ENCODE peak calls at places on chromosomes 4 and X, in four cellular contexts. M is upper lobe of right lung, K is cardiac muscle cell, B is SK-N-SH. V is an unnamed sample.

GRCh38 chr4:145107126-145107525 is 9.0 kb downstream of the ABCE1 start:
- DNase-seq in K (no peak), M (no peak), B (no peak), V (no peak)

GRCh38 chr4:79466621-79467020 is 58.6 kb upstream of the GK2 start:
- DNase-seq in B (no peak), M (no peak), K (no peak), V (no peak)

GRCh38 chr4:154595807-154596206 is 5.3 kb upstream of the FGA start:
- DNase-seq in K (no peak), B (no peak), M (no peak), V (no peak)

GRCh38 chr4:73718375-73719373 is 21.7 kb upstream of the CXCL8 start:
- DNase-seq in B (no peak), M (no peak), K (no peak), V (no peak)

GRCh38 chrX:71366674-71367256 is 608 bp downstream of the TAF1 start:
- DNase-seq in M (peak; percentile 65), B (peak; percentile 44), K (peak; percentile 13), V (no peak)

GRCh38 chr4:5366421-5366820 is 315.1 kb downstream of the STK32B start:
- DNase-seq in B (no peak), K (no peak), M (no peak), V (no peak)

GRCh38 chr4:181479145-181479544 is 764.1 kb upstream of the TENM3 start:
- DNase-seq in K (no peak), M (no peak), B (no peak), V (no peak)

GRCh38 chrX:85244411-85245210 is 820 bp downstream of the ZNF711 start:
- DNase-seq in M (peak; percentile 46), B (peak; percentile 60), K (peak; percentile 54), V (peak; percentile 45)

GRCh38 chr4:166143227-166143626 is 270.2 kb downstream of the TLL1 start:
- DNase-seq in B (no peak), K (no peak), M (no peak), V (no peak)

GRCh38 chr4:26748805-26749204 is 111.8 kb upstream of the STIM2 start:
- DNase-seq in M (no peak), K (no peak), B (no peak), V (no peak)

GRCh38 chr4:5435823-5436222 is 272.5 kb downstream of the EVC2 start:
- DNase-seq in M (no peak), K (no peak), B (no peak), V (no peak)

GRCh38 chr4:74433541-74434172 is 11.3 kb upstream of the AREG start:
- DNase-seq in K (no peak), M (no peak), B (peak; percentile 8), V (no peak)

GRCh38 chr4:141102367-141102766 is 30.9 kb downstream of the RNF150 start:
- DNase-seq in B (peak; percentile 58), M (no peak), K (no peak), V (no peak)

GRCh38 chrX:27446423-27446822 is 16.7 kb downstream of the PPP4R3C start:
- DNase-seq in M (no peak), K (no peak), B (no peak), V (no peak)

GRCh38 chr4:38456096-38456495 is 207.9 kb upstream of the KLF3 start:
- DNase-seq in M (no peak), K (no peak), B (no peak), V (no peak)

GRCh38 chr4:139582044-139582443 is 26.0 kb upstream of the SETD7 start:
- DNase-seq in M (no peak), K (no peak), B (no peak), V (no peak)

GRCh38 chr4:138239496-138239895 is 2.7 kb downstream of the SLC7A11 start:
- DNase-seq in B (no peak), M (no peak), K (no peak), V (no peak)

GRCh38 chr4:183182873-183183725 is 84.0 kb downstream of the WWC2 start:
- DNase-seq in B (no peak), M (no peak), K (peak; percentile 33), V (no peak)

GRCh38 chr4:159144112-159144694 is 41.3 kb downstream of the RAPGEF2 start:
- DNase-seq in K (no peak), M (no peak), B (no peak), V (no peak)

GRCh38 chr4:31674313-31674947 is 954.3 kb downstream of the PCDH7 start:
- DNase-seq in B (peak; percentile 26), K (peak; percentile 32), M (no peak), V (no peak)

GRCh38 chr4:57265831-57266582 is 155.8 kb upstream of the IGFBP7 start:
- DNase-seq in M (no peak), K (peak; percentile 58), B (no peak), V (no peak)

GRCh38 chr4:172143605-172144314 is 330.6 kb downstream of the GALNTL6 start:
- DNase-seq in M (no peak), K (no peak), B (peak; percentile 55), V (no peak)

GRCh38 chr4:188722911-188723310 is 583.7 kb downstream of the TRIML1 start:
- DNase-seq in K (no peak), M (no peak), B (no peak), V (no peak)

GRCh38 chrX:10045327-10046000 is 78.3 kb downstream of the CLDN34 start:
- DNase-seq in K (no peak), M (no peak), B (no peak), V (no peak)

GRCh38 chr4:184826315-184827266 is 823 bp upstream of the ACSL1 start:
- DNase-seq in M (no peak), B (no peak), K (peak; percentile 40), V (peak; percentile 53)

DNA sequence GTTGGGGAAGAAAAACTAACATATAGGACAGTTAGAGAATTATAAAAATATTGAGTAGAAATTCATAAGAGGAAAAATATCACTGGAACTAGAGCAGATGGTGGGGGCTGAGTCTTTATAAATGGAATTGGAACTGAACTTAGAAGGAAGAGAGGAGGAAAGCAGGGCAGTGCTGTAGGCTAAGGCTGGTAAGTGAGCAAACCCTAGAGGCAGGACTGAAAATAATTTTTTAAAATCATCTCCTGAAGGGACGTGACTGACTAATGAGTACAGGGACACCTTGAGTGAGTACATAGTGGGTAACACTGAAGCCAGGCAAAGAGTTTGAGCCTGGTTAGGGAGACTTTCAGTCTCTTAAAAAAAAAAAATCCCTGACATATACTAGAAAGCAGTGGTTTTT is 63.3 kb downstream of the GALNT7 start:
- DNase-seq in B (no peak), K (no peak), M (no peak), V (no peak)
- TF ChIP-seq CTCF in B (peak; percentile 43), K (peak; percentile 41), M (peak; percentile 22), V (no peak)

GRCh38 chrX:125952973-125953372 is 213.1 kb downstream of the DCAF12L2 start:
- DNase-seq in B (no peak), M (no peak), K (no peak), V (no peak)

GRCh38 chrX:125953769-125954168 is 212.3 kb downstream of the DCAF12L2 start:
- DNase-seq in M (no peak), B (no peak), K (no peak), V (no peak)
- TF ChIP-seq CTCF in M (no peak), B (no peak), K (no peak), V (no peak)

GRCh38 chr4:3421470-3421869 is 20.3 kb upstream of the HGFAC start:
- DNase-seq in K (peak; percentile 55), M (peak; percentile 52), B (no peak), V (no peak)

GRCh38 chr4:3420956-3421355 is 20.8 kb upstream of the HGFAC start:
- DNase-seq in B (no peak), K (no peak), M (peak; percentile 38), V (no peak)

GRCh38 chr4:3420606-3420955 is 21.2 kb upstream of the HGFAC start:
- DNase-seq in B (no peak), M (peak; percentile 56), K (no peak), V (no peak)

GRCh38 chr4:3418029-3418762 is 23.6 kb upstream of the HGFAC start:
- DNase-seq in M (peak; percentile 52), B (no peak), K (no peak), V (no peak)

GRCh38 chr4:3419836-3420605 is 21.7 kb upstream of the HGFAC start:
- DNase-seq in K (no peak), B (no peak), M (no peak), V (no peak)
- TF ChIP-seq CTCF in K (no peak), B (no peak), M (no peak), V (no peak)

GRCh38 chrX:30504309-30504708 is 73.3 kb downstream of the TASL start:
- DNase-seq in K (peak; percentile 54), M (no peak), B (peak; percentile 8), V (no peak)
- TF ChIP-seq CTCF in K (peak; percentile 25), M (peak; percentile 38), B (peak; percentile 75), V (peak; percentile 78)

DNA sequence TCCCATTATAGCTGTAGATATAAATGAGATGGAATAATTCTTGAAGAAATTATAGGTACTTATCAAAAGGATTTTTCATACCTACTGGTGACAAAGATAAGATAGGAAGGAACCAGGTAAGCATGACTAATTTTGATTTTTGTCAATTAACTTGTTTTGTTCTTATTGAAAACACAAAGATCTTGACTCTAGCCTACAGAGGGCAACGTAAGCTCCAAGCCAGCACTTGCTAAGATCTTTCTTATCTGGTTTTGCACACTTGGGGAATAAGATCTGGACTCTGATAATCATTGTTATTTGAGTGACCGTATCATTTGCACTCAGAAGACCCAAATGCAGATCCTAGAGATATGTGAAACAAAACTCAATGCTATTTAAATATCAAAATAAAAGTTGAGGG is 223.4 kb downstream of the VEGFC start:
- DNase-seq in K (no peak), M (no peak), B (no peak), V (no peak)
- TF ChIP-seq CTCF in K (peak; percentile 9), M (no peak), B (peak; percentile 16), V (no peak)

GRCh38 chr4:102826890-102827673 is at the start of gene UBE2D3:
- DNase-seq in B (peak; percentile 78), M (peak; percentile 97), K (peak; percentile 94), V (peak; percentile 97)
- TF ChIP-seq CTCF in B (no peak), M (no peak), K (peak; percentile 25), V (no peak)